ENCODE peak calls at places on chromosome 15, in four cellular contexts. Z is retinal pigment epithelial cell, S is adipocyte, V is activated T-helper 1 cell treated with Interleukin-2 at 50 U/mL for 16 hours. J is an unnamed sample.

GRCh38 chr15:28936081-28936480 is 50.3 kb downstream of the APBA2 start:
- DNase-seq in Z (no peak), V (no peak), S (no peak), J (no peak)

GRCh38 chr15:67178569-67179210 is 75.8 kb downstream of the AAGAB start:
- DNase-seq in V (no peak), S (peak), Z (peak), J (peak)

GRCh38 chr15:70271422-70272088 is 173.8 kb upstream of the TLE3 start:
- DNase-seq in S (peak), V (no peak), Z (peak), J (peak)

GRCh38 chr15:41392659-41393058 is 9.6 kb downstream of the NDUFAF1 start:
- DNase-seq in V (no peak), Z (no peak), S (no peak), J (no peak)

GRCh38 chr15:91622676-91623342 is 230.7 kb upstream of the SLCO3A1 start:
- DNase-seq in S (no peak), V (no peak), Z (peak), J (peak)

GRCh38 chr15:52233405-52233804 is 42.2 kb upstream of the GNB5 start:
- DNase-seq in S (no peak), Z (no peak), V (no peak), J (no peak)

GRCh38 chr15:31247404-31247803 is 79.2 kb upstream of the KLF13 start:
- DNase-seq in Z (no peak), V (no peak), S (no peak), J (no peak)

GRCh38 chr15:69389426-69389825 is 24.7 kb upstream of the KIF23 start:
- DNase-seq in Z (no peak), S (no peak), V (no peak), J (no peak)

GRCh38 chr15:69380100-69380725 is 33.9 kb upstream of the KIF23 start:
- DNase-seq in Z (no peak), S (no peak), V (no peak), J (no peak)

GRCh38 chr15:69172854-69173253 is 12.4 kb downstream of the GLCE start:
- DNase-seq in S (no peak), Z (no peak), V (no peak), J (no peak)

GRCh38 chr15:69292826-69293420 is 5.8 kb upstream of the PAQR5 start:
- DNase-seq in V (no peak), Z (no peak), S (no peak), J (no peak)

GRCh38 chr15:31206386-31207174 is 105.1 kb upstream of the TRPM1 start:
- DNase-seq in S (no peak), V (no peak), Z (no peak), J (no peak)

GRCh38 chr15:89814112-89814742 is 425 bp downstream of the ANPEP start:
- DNase-seq in S (no peak), Z (no peak), V (no peak), J (no peak)

GRCh38 chr15:66851226-66852063 is 149.4 kb downstream of the SMAD6 start:
- DNase-seq in V (peak), Z (peak), S (peak), J (peak)

GRCh38 chr15:68402432-68403160 is 29.4 kb downstream of the ITGA11 start:
- DNase-seq in Z (no peak), V (no peak), S (no peak), J (no peak)

GRCh38 chr15:89809787-89810148 is 4.9 kb downstream of the ANPEP start:
- DNase-seq in S (no peak), Z (no peak), V (no peak), J (no peak)

GRCh38 chr15:101464246-101464998 is 25.1 kb downstream of the PCSK6 start:
- DNase-seq in S (no peak), V (no peak), Z (no peak), J (no peak)

GRCh38 chr15:85504739-85505676 is 124.6 kb downstream of the AKAP13 start:
- DNase-seq in Z (no peak), V (no peak), S (peak), J (peak)

GRCh38 chr15:30872341-30872748 is 31.4 kb upstream of the FAN1 start:
- DNase-seq in Z (no peak), V (no peak), S (peak), J (no peak)

GRCh38 chr15:93209690-93210425 is 120.8 kb upstream of the RGMA start:
- DNase-seq in S (no peak), V (no peak), Z (no peak), J (no peak)

GRCh38 chr15:33029247-33029646 is 165.3 kb downstream of the FMN1 start:
- DNase-seq in V (no peak), Z (no peak), S (no peak), J (no peak)

GRCh38 chr15:79076661-79077060 is 13.9 kb downstream of the RASGRF1 start:
- DNase-seq in S (no peak), V (no peak), Z (no peak), J (no peak)

GRCh38 chr15:30992073-30992363 is 590 bp upstream of the MTMR10 start:
- DNase-seq in S (no peak), V (no peak), Z (no peak), J (no peak)

GRCh38 chr15:52181938-52182780 is 9.0 kb downstream of the GNB5 start:
- DNase-seq in S (no peak), V (no peak), Z (no peak), J (no peak)

GRCh38 chr15:77568014-77568959 is 64.4 kb downstream of the LINGO1 start:
- DNase-seq in Z (no peak), S (no peak), V (no peak), J (no peak)

GRCh38 chr15:82648257-82649103 is 1.3 kb upstream of the CPEB1 start:
- DNase-seq in V (no peak), Z (no peak), S (peak), J (no peak)

GRCh38 chr15:39756806-39757522 is 25.7 kb downstream of the FSIP1 start:
- DNase-seq in V (no peak), Z (peak), S (peak), J (peak)

GRCh38 chr15:31327674-31328424 is 1.2 kb downstream of the KLF13 start:
- DNase-seq in S (peak), V (peak), Z (no peak), J (no peak)

GRCh38 chr15:41930221-41930866 is 36.5 kb upstream of the SPTBN5 start:
- DNase-seq in Z (no peak), V (no peak), S (peak), J (peak)

GRCh38 chr15:78195735-78196201 is 38.6 kb downstream of the ACSBG1 start:
- DNase-seq in V (peak), S (peak), Z (no peak), J (no peak)

GRCh38 chr15:42921049-42921731 is 612 bp upstream of the TTBK2 start:
- DNase-seq in V (peak), Z (no peak), S (peak), J (no peak)

GRCh38 chr15:40409366-40409765 is 3.8 kb downstream of the IVD start:
- DNase-seq in V (no peak), Z (no peak), S (no peak), J (no peak)

GRCh38 chr15:84034831-84035753 is 200.5 kb upstream of the GOLGA6L4 start:
- DNase-seq in Z (peak), S (peak), V (no peak), J (no peak)

GRCh38 chr15:78264304-78265136 is at the start of gene DNAJA4:
- DNase-seq in Z (no peak), V (peak), S (peak), J (no peak)